ENCODE peak calls at places on chromosomes 6 and 20, in six cellular contexts. One of them, this sample, is unnamed.

GRCh38 chr6:91386204-91386603 is 799.3 kb upstream of the MAP3K7 start:
- DNase-seq in fibroblast of villous mesenchyme: no peak
- DNase-seq in fibroblast of pulmonary artery: no peak
- DNase-seq in GM23338: no peak
- DNase-seq in bronchial epithelial cell: no peak
- DNase-seq in epithelial cell of esophagus: no peak
- DNase-seq in this sample: no peak

GRCh38 chr6:125781307-125781868 is 9.4 kb upstream of the NCOA7 start:
- DNase-seq in GM23338: peak
- DNase-seq in fibroblast of pulmonary artery: peak
- DNase-seq in bronchial epithelial cell: no peak
- DNase-seq in fibroblast of villous mesenchyme: peak
- DNase-seq in epithelial cell of esophagus: no peak
- DNase-seq in this sample: peak

GRCh38 chr20:12166053-12166717 is 248.5 kb downstream of the BTBD3 start:
- DNase-seq in epithelial cell of esophagus: peak
- DNase-seq in fibroblast of pulmonary artery: peak
- DNase-seq in GM23338: no peak
- DNase-seq in bronchial epithelial cell: peak
- DNase-seq in fibroblast of villous mesenchyme: peak
- DNase-seq in this sample: peak

GRCh38 chr6:56101141-56101553 is 146.2 kb downstream of the COL21A1 start:
- DNase-seq in bronchial epithelial cell: peak
- DNase-seq in GM23338: no peak
- DNase-seq in epithelial cell of esophagus: peak
- DNase-seq in fibroblast of villous mesenchyme: peak
- DNase-seq in fibroblast of pulmonary artery: peak
- DNase-seq in this sample: peak

GRCh38 chr20:25336561-25337422 is 53.8 kb downstream of the ABHD12 start:
- DNase-seq in bronchial epithelial cell: peak
- DNase-seq in GM23338: peak
- DNase-seq in fibroblast of pulmonary artery: peak
- DNase-seq in epithelial cell of esophagus: peak
- DNase-seq in fibroblast of villous mesenchyme: peak
- DNase-seq in this sample: peak

GRCh38 chr20:16539280-16539679 is 34.0 kb downstream of the KIF16B start:
- DNase-seq in fibroblast of pulmonary artery: peak
- DNase-seq in GM23338: no peak
- DNase-seq in fibroblast of villous mesenchyme: no peak
- DNase-seq in bronchial epithelial cell: no peak
- DNase-seq in epithelial cell of esophagus: no peak
- DNase-seq in this sample: no peak

GRCh38 chr6:169803291-169803811 is 51.9 kb downstream of the ERMARD start:
- DNase-seq in fibroblast of pulmonary artery: no peak
- DNase-seq in bronchial epithelial cell: no peak
- DNase-seq in epithelial cell of esophagus: no peak
- DNase-seq in fibroblast of villous mesenchyme: peak
- DNase-seq in GM23338: no peak
- DNase-seq in this sample: no peak

GRCh38 chr20:15166744-15167143 is 829.3 kb upstream of the FLRT3 start:
- DNase-seq in epithelial cell of esophagus: no peak
- DNase-seq in bronchial epithelial cell: no peak
- DNase-seq in fibroblast of villous mesenchyme: no peak
- DNase-seq in fibroblast of pulmonary artery: no peak
- DNase-seq in GM23338: no peak
- DNase-seq in this sample: no peak

GRCh38 chr20:11429168-11429567 is 488.5 kb upstream of the BTBD3 start:
- DNase-seq in fibroblast of villous mesenchyme: no peak
- DNase-seq in fibroblast of pulmonary artery: no peak
- DNase-seq in bronchial epithelial cell: peak
- DNase-seq in GM23338: no peak
- DNase-seq in epithelial cell of esophagus: peak
- DNase-seq in this sample: no peak

GRCh38 chr6:31204751-31205145 is 34.3 kb upstream of the POU5F1 start:
- DNase-seq in GM23338: no peak
- DNase-seq in fibroblast of villous mesenchyme: no peak
- DNase-seq in bronchial epithelial cell: peak
- DNase-seq in fibroblast of pulmonary artery: no peak
- DNase-seq in epithelial cell of esophagus: no peak
- DNase-seq in this sample: peak

GRCh38 chr20:9689041-9689440 is 149.8 kb downstream of the PAK5 start:
- DNase-seq in epithelial cell of esophagus: no peak
- DNase-seq in fibroblast of pulmonary artery: no peak
- DNase-seq in bronchial epithelial cell: no peak
- DNase-seq in fibroblast of villous mesenchyme: no peak
- DNase-seq in GM23338: no peak
- DNase-seq in this sample: no peak

GRCh38 chr6:55950071-55950814 is 74.9 kb upstream of the BMP5 start:
- DNase-seq in epithelial cell of esophagus: no peak
- DNase-seq in fibroblast of villous mesenchyme: no peak
- DNase-seq in GM23338: no peak
- DNase-seq in bronchial epithelial cell: no peak
- DNase-seq in fibroblast of pulmonary artery: no peak
- DNase-seq in this sample: no peak

GRCh38 chr6:35497571-35498406 is 910 bp upstream of the TEAD3 start:
- DNase-seq in bronchial epithelial cell: peak
- DNase-seq in fibroblast of villous mesenchyme: peak
- DNase-seq in GM23338: peak
- DNase-seq in epithelial cell of esophagus: peak
- DNase-seq in fibroblast of pulmonary artery: peak
- DNase-seq in this sample: peak

GRCh38 chr6:165762876-165763275 is 99.8 kb upstream of the PDE10A start:
- DNase-seq in epithelial cell of esophagus: peak
- DNase-seq in bronchial epithelial cell: peak
- DNase-seq in fibroblast of pulmonary artery: no peak
- DNase-seq in GM23338: no peak
- DNase-seq in fibroblast of villous mesenchyme: no peak
- DNase-seq in this sample: no peak

GRCh38 chr20:5526516-5526915 is 209.8 kb upstream of the PROKR2 start:
- DNase-seq in fibroblast of villous mesenchyme: no peak
- DNase-seq in epithelial cell of esophagus: peak
- DNase-seq in fibroblast of pulmonary artery: no peak
- DNase-seq in GM23338: peak
- DNase-seq in bronchial epithelial cell: peak
- DNase-seq in this sample: no peak

GRCh38 chr6:169997930-169998218 is 246.5 kb downstream of the ERMARD start:
- DNase-seq in epithelial cell of esophagus: no peak
- DNase-seq in fibroblast of villous mesenchyme: no peak
- DNase-seq in GM23338: no peak
- DNase-seq in fibroblast of pulmonary artery: no peak
- DNase-seq in bronchial epithelial cell: peak
- DNase-seq in this sample: no peak

GRCh38 chr6:31815025-31815838 is at the start of the genes HSPA1A and HSPA1L:
- DNase-seq in fibroblast of pulmonary artery: peak
- DNase-seq in bronchial epithelial cell: peak
- DNase-seq in GM23338: peak
- DNase-seq in epithelial cell of esophagus: peak
- DNase-seq in fibroblast of villous mesenchyme: peak
- DNase-seq in this sample: peak

GRCh38 chr6:160130729-160131484 is 9.3 kb downstream of the SLC22A1 start:
- DNase-seq in bronchial epithelial cell: no peak
- DNase-seq in fibroblast of villous mesenchyme: no peak
- DNase-seq in fibroblast of pulmonary artery: no peak
- DNase-seq in epithelial cell of esophagus: no peak
- DNase-seq in GM23338: no peak
- DNase-seq in this sample: no peak

GRCh38 chr6:119957195-119957594 is 607.6 kb upstream of the MAN1A1 start:
- DNase-seq in GM23338: peak
- DNase-seq in epithelial cell of esophagus: no peak
- DNase-seq in fibroblast of pulmonary artery: no peak
- DNase-seq in bronchial epithelial cell: no peak
- DNase-seq in fibroblast of villous mesenchyme: no peak
- DNase-seq in this sample: no peak

GRCh38 chr20:40893610-40894242 is 134.9 kb upstream of the TOP1 start:
- DNase-seq in fibroblast of villous mesenchyme: no peak
- DNase-seq in GM23338: no peak
- DNase-seq in fibroblast of pulmonary artery: no peak
- DNase-seq in epithelial cell of esophagus: no peak
- DNase-seq in bronchial epithelial cell: no peak
- DNase-seq in this sample: no peak

GRCh38 chr20:40046703-40047102 is 642.3 kb downstream of the MAFB start:
- DNase-seq in fibroblast of villous mesenchyme: no peak
- DNase-seq in bronchial epithelial cell: no peak
- DNase-seq in fibroblast of pulmonary artery: no peak
- DNase-seq in GM23338: no peak
- DNase-seq in epithelial cell of esophagus: no peak
- DNase-seq in this sample: no peak

GRCh38 chr20:20710847-20711315 is 1.6 kb downstream of the RALGAPA2 start:
- DNase-seq in GM23338: no peak
- DNase-seq in epithelial cell of esophagus: peak
- DNase-seq in bronchial epithelial cell: peak
- DNase-seq in fibroblast of villous mesenchyme: no peak
- DNase-seq in fibroblast of pulmonary artery: no peak
- DNase-seq in this sample: no peak

GRCh38 chr20:20712004-20712473 is 405 bp downstream of the RALGAPA2 start:
- DNase-seq in GM23338: peak
- DNase-seq in bronchial epithelial cell: no peak
- DNase-seq in fibroblast of villous mesenchyme: no peak
- DNase-seq in epithelial cell of esophagus: no peak
- DNase-seq in fibroblast of pulmonary artery: no peak
- DNase-seq in this sample: no peak

GRCh38 chr20:20709858-20710257 is 2.6 kb downstream of the RALGAPA2 start:
- DNase-seq in fibroblast of pulmonary artery: no peak
- DNase-seq in bronchial epithelial cell: no peak
- DNase-seq in epithelial cell of esophagus: no peak
- DNase-seq in GM23338: no peak
- DNase-seq in fibroblast of villous mesenchyme: no peak
- DNase-seq in this sample: no peak

GRCh38 chr20:20711413-20711812 is 1.0 kb downstream of the RALGAPA2 start:
- DNase-seq in GM23338: peak
- DNase-seq in fibroblast of pulmonary artery: no peak
- DNase-seq in bronchial epithelial cell: peak
- DNase-seq in epithelial cell of esophagus: peak
- DNase-seq in fibroblast of villous mesenchyme: no peak
- DNase-seq in this sample: no peak

DNA sequence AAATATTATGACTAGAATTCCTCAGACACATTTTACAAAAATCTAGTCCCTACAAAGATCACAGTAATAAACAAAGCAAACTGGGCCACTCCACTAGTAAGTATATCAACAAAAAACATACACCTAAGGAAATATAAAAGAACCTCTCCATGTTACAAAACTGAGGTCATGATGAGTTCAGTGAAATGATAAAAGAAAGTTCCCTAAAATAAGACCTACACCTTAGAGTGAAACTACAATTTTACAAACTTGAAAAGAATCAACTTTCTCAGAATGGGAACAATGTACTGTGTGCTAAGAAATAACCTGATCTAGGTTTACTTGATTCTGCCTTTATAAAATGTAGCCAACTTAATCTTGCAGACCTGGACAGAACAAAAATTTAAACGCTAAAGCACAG is 2.0 kb downstream of the RALGAPA2 start:
- DNase-seq in epithelial cell of esophagus: no peak
- DNase-seq in fibroblast of pulmonary artery: no peak
- DNase-seq in bronchial epithelial cell: no peak
- DNase-seq in fibroblast of villous mesenchyme: no peak
- DNase-seq in GM23338: no peak
- DNase-seq in this sample: no peak
- H3K4me3 ChIP-seq in epithelial cell of esophagus: peak
- H3K4me3 ChIP-seq in fibroblast of pulmonary artery: no peak
- H3K4me3 ChIP-seq in bronchial epithelial cell: peak
- H3K4me3 ChIP-seq in fibroblast of villous mesenchyme: no peak
- H3K4me3 ChIP-seq in GM23338: peak
- H3K4me3 ChIP-seq in this sample: no peak

GRCh38 chr6:10140121-10140520 is 274.8 kb downstream of the TFAP2A start:
- DNase-seq in GM23338: no peak
- DNase-seq in epithelial cell of esophagus: peak
- DNase-seq in fibroblast of villous mesenchyme: no peak
- DNase-seq in fibroblast of pulmonary artery: no peak
- DNase-seq in bronchial epithelial cell: peak
- DNase-seq in this sample: no peak

GRCh38 chr6:10141756-10142443 is 273.0 kb downstream of the TFAP2A start:
- DNase-seq in GM23338: no peak
- DNase-seq in fibroblast of villous mesenchyme: no peak
- DNase-seq in fibroblast of pulmonary artery: no peak
- DNase-seq in bronchial epithelial cell: peak
- DNase-seq in epithelial cell of esophagus: peak
- DNase-seq in this sample: no peak

GRCh38 chr6:10136636-10137035 is 278.2 kb downstream of the TFAP2A start:
- DNase-seq in fibroblast of villous mesenchyme: no peak
- DNase-seq in epithelial cell of esophagus: peak
- DNase-seq in GM23338: no peak
- DNase-seq in fibroblast of pulmonary artery: no peak
- DNase-seq in bronchial epithelial cell: peak
- DNase-seq in this sample: no peak

GRCh38 chr6:10140824-10141223 is 274.1 kb downstream of the TFAP2A start:
- DNase-seq in bronchial epithelial cell: peak
- DNase-seq in fibroblast of pulmonary artery: peak
- DNase-seq in epithelial cell of esophagus: peak
- DNase-seq in fibroblast of villous mesenchyme: no peak
- DNase-seq in GM23338: no peak
- DNase-seq in this sample: no peak

DNA sequence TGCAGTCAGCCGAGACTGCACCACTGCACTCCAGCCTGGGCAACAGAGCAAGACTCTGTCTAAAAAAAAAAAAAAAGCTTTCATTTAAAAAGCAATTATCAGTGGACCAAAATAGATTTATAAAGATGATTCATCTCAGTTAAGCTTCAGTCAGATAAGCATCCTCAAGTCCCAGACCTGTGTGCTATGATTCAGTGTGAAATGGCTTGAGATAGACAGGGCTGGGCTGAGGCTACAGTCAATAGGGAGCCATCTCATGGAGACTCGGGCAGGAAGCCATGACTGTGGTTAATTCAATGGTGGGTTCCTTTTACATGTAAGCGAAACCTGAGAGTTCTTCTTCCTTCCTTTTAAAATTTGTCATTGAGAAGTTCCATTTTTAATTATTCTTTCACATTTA is 276.0 kb downstream of the TFAP2A start:
- DNase-seq in GM23338: no peak
- DNase-seq in bronchial epithelial cell: peak
- DNase-seq in fibroblast of pulmonary artery: peak
- DNase-seq in fibroblast of villous mesenchyme: no peak
- DNase-seq in epithelial cell of esophagus: peak
- DNase-seq in this sample: peak
- TF ChIP-seq CTCF in GM23338: no peak
- TF ChIP-seq CTCF in bronchial epithelial cell: no peak
- TF ChIP-seq CTCF in fibroblast of pulmonary artery: no peak
- TF ChIP-seq CTCF in fibroblast of villous mesenchyme: no peak
- TF ChIP-seq CTCF in epithelial cell of esophagus: no peak
- TF ChIP-seq CTCF in this sample: no peak

GRCh38 chr20:2799688-2800589 is 488 bp downstream of the CPXM1 start:
- DNase-seq in epithelial cell of esophagus: no peak
- DNase-seq in fibroblast of pulmonary artery: no peak
- DNase-seq in fibroblast of villous mesenchyme: no peak
- DNase-seq in bronchial epithelial cell: no peak
- DNase-seq in GM23338: peak
- DNase-seq in this sample: peak
- H3K4me3 ChIP-seq in epithelial cell of esophagus: no peak
- H3K4me3 ChIP-seq in fibroblast of pulmonary artery: peak
- H3K4me3 ChIP-seq in fibroblast of villous mesenchyme: peak
- H3K4me3 ChIP-seq in bronchial epithelial cell: no peak
- H3K4me3 ChIP-seq in GM23338: peak
- H3K4me3 ChIP-seq in this sample: peak

GRCh38 chr6:77652739-77653138 is at the start of gene MEI4:
- DNase-seq in epithelial cell of esophagus: no peak
- DNase-seq in fibroblast of villous mesenchyme: no peak
- DNase-seq in GM23338: no peak
- DNase-seq in bronchial epithelial cell: no peak
- DNase-seq in fibroblast of pulmonary artery: no peak
- DNase-seq in this sample: no peak

GRCh38 chr6:77653817-77654216 is 978 bp downstream of the MEI4 start:
- DNase-seq in bronchial epithelial cell: no peak
- DNase-seq in epithelial cell of esophagus: no peak
- DNase-seq in GM23338: no peak
- DNase-seq in fibroblast of villous mesenchyme: no peak
- DNase-seq in fibroblast of pulmonary artery: no peak
- DNase-seq in this sample: no peak

GRCh38 chr6:77650098-77650663 is 2.7 kb upstream of the MEI4 start:
- DNase-seq in epithelial cell of esophagus: no peak
- DNase-seq in fibroblast of pulmonary artery: no peak
- DNase-seq in bronchial epithelial cell: no peak
- DNase-seq in GM23338: peak
- DNase-seq in fibroblast of villous mesenchyme: no peak
- DNase-seq in this sample: no peak
- TF ChIP-seq CTCF in epithelial cell of esophagus: no peak
- TF ChIP-seq CTCF in fibroblast of pulmonary artery: no peak
- TF ChIP-seq CTCF in bronchial epithelial cell: no peak
- TF ChIP-seq CTCF in GM23338: peak
- TF ChIP-seq CTCF in fibroblast of villous mesenchyme: no peak
- TF ChIP-seq CTCF in this sample: no peak